ENCODE peak calls at places on chromosomes 11 and 22, in ten cellular contexts. B, X, E, I, Z, H, L, V, Q and A are unnamed samples.

GRCh38 chr11:107858217-107859070 is at the start of gene SLC35F2:
- DNase-seq in B (peak; percentile 77), X (peak; percentile 82), E (peak; percentile 90), I (peak; percentile 31), Z (peak; percentile 39), H (peak; percentile 55), L (peak; percentile 85), V (peak; percentile 94), Q (peak; percentile 89), A (peak; percentile 30)

GRCh38 chr22:47600791-47601400 is 838.4 kb downstream of the TBC1D22A start:
- DNase-seq in B (peak; percentile 21), X (no peak), E (no peak), I (no peak), Z (no peak), H (no peak), L (peak; percentile 26), V (no peak), Q (no peak), A (no peak)

GRCh38 chr11:35689081-35689996 is 26.8 kb downstream of the TRIM44 start:
- DNase-seq in B (no peak), X (no peak), E (no peak), I (no peak), Z (peak; percentile 77), H (no peak), L (no peak), V (no peak), Q (no peak), A (no peak)

GRCh38 chr11:96315476-96315875 is 27.5 kb downstream of the MAML2 start:
- DNase-seq in B (no peak), X (no peak), E (no peak), I (no peak), Z (no peak), H (no peak), L (no peak), V (no peak), Q (no peak), A (no peak)

GRCh38 chr22:18146389-18146753 is 3.6 kb upstream of the USP18 start:
- DNase-seq in B (no peak), X (no peak), E (no peak), I (no peak), Z (no peak), H (no peak), L (no peak), V (no peak), Q (no peak), A (no peak)

GRCh38 chr11:119319136-119319701 is 2.3 kb upstream of the MCAM start:
- DNase-seq in B (no peak), X (no peak), E (no peak), I (no peak), Z (no peak), H (no peak), L (no peak), V (no peak), Q (no peak), A (no peak)

GRCh38 chr11:75667831-75668507 is 869 bp downstream of the MAP6 start:
- DNase-seq in B (peak; percentile 79), X (peak; percentile 85), E (peak; percentile 87), I (peak; percentile 40), Z (no peak), H (peak; percentile 35), L (peak; percentile 81), V (peak; percentile 82), Q (peak; percentile 62), A (peak; percentile 17)

GRCh38 chr11:5476184-5476819 is 12.2 kb upstream of the OR52D1 start:
- DNase-seq in B (no peak), X (peak; percentile 72), E (no peak), I (peak; percentile 71), Z (peak; percentile 59), H (peak; percentile 52), L (no peak), V (no peak), Q (peak; percentile 46), A (peak; percentile 30)

GRCh38 chr11:20363149-20363499 is 390 bp upstream of the HTATIP2 start:
- DNase-seq in B (no peak), X (no peak), E (no peak), I (no peak), Z (no peak), H (no peak), L (no peak), V (no peak), Q (no peak), A (no peak)

GRCh38 chr22:37459211-37459610 is 27.0 kb downstream of the MFNG start:
- DNase-seq in B (no peak), X (no peak), E (no peak), I (peak; percentile 16), Z (no peak), H (no peak), L (no peak), V (no peak), Q (no peak), A (no peak)

GRCh38 chr11:58691675-58692074 is 40.1 kb downstream of the GLYAT start:
- DNase-seq in B (no peak), X (no peak), E (no peak), I (no peak), Z (no peak), H (no peak), L (no peak), V (no peak), Q (no peak), A (no peak)

GRCh38 chr11:12117200-12117995 is 7.0 kb downstream of the MICAL2 start:
- DNase-seq in B (peak; percentile 80), X (no peak), E (no peak), I (no peak), Z (peak; percentile 55), H (no peak), L (no peak), V (no peak), Q (no peak), A (no peak)

GRCh38 chr22:37802310-37803194 is 5.2 kb upstream of the GCAT start:
- DNase-seq in B (peak; percentile 83), X (peak; percentile 49), E (peak; percentile 89), I (no peak), Z (peak; percentile 63), H (no peak), L (peak; percentile 86), V (peak; percentile 86), Q (peak; percentile 33), A (no peak)

GRCh38 chr11:39365809-39366436 is 2093.5 kb downstream of the LRRC4C start:
- DNase-seq in B (no peak), X (no peak), E (no peak), I (peak; percentile 0), Z (no peak), H (no peak), L (no peak), V (no peak), Q (no peak), A (peak; percentile 8)

GRCh38 chr11:32110795-32111194 is 19.9 kb downstream of the RCN1 start:
- DNase-seq in B (no peak), X (no peak), E (no peak), I (no peak), Z (no peak), H (no peak), L (no peak), V (no peak), Q (no peak), A (no peak)

GRCh38 chr11:68741536-68741935 is 9.8 kb downstream of the TESMIN start:
- DNase-seq in B (no peak), X (no peak), E (no peak), I (no peak), Z (peak; percentile 29), H (no peak), L (no peak), V (no peak), Q (no peak), A (no peak)

DNA sequence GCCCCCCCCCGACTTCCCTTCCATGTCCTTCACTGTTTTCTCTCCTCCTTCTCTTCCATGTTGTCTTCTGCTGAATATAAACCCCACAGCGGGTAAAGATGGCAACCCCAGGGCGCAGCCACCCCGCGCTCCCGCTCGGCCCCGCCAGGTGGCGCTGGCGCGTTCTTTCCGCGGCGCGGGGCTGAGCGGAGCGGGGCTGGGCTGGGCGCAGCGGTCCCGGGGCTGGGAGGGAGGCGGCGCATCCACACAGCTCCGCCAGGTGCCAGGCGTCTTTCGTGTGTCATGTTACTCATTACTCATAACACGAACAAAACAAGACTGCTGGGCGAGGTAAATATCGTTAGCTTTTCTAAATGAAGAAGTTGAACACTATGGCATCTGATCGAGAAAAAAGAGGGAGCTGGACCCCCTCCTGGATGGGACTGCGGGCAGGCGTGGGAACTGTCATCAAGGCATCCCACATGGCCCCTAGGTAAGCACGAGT is 321.2 kb downstream of the NTM start:
- DNase-seq in B (no peak), X (peak; percentile 65), E (peak; percentile 54), I (peak; percentile 22), Z (peak; percentile 3), H (no peak), L (no peak), V (peak; percentile 82), Q (no peak), A (no peak)
- TF ChIP-seq CTCF in B (peak; percentile 43), X (peak; percentile 71), E (peak; percentile 42), I (peak; percentile 61), Z (peak; percentile 51), H (no peak), L (peak; percentile 44), V (peak; percentile 52), Q (no peak), A (peak; percentile 84)

DNA sequence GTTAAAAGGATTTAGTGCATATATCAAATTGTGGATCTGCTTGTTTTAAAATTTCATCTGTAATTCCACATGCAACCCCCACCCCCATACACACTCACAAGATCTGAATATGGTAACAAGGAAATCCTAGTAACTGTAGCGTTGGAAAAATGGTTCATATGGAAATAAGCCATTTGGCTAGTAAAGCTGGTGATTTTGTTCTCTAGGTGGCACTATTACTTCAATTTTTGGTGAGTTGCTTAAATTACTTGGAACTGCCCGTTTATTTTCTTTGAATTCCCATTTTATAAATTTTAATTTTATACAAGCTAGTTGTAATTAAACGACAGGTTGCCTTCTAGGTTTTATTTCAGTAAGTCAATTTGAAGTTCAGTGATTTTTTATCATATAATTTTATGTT is 5.3 kb downstream of the BDNF start:
- DNase-seq in B (no peak), X (no peak), E (no peak), I (peak; percentile 76), Z (no peak), H (no peak), L (no peak), V (no peak), Q (no peak), A (no peak)
- TF ChIP-seq CTCF in B (no peak), X (peak; percentile 41), E (no peak), I (peak; percentile 47), Z (peak; percentile 36), H (peak; percentile 68), L (no peak), V (no peak), Q (no peak), A (peak; percentile 65)

DNA sequence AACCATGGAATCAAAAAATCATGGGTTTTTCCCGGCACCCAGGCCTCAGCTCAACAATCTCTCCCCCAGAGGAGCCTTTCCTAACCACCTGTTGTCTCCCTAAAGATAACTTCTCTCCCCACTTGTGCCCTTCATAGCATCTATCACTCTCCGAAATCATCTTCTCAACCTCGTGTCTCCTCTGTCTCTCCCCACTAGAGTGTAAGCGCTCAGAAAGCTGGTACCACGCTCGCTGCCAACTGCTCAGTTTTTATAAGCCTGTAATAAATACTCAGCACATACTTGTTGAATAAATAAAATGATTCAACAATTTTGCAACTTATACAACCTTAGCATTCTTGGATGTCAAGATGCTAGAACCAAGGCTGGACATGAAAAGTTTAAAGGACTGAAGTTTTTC is 185.2 kb downstream of the BCR start:
- DNase-seq in B (no peak), X (no peak), E (no peak), I (no peak), Z (no peak), H (no peak), L (no peak), V (no peak), Q (no peak), A (no peak)
- TF ChIP-seq CTCF in B (no peak), X (no peak), E (no peak), I (no peak), Z (no peak), H (no peak), L (no peak), V (no peak), Q (no peak), A (no peak)

GRCh38 chr11:29518389-29519174 is 498.2 kb downstream of the KCNA4 start:
- DNase-seq in B (no peak), X (no peak), E (no peak), I (peak; percentile 27), Z (no peak), H (no peak), L (no peak), V (no peak), Q (no peak), A (no peak)
- TF ChIP-seq CTCF in B (no peak), X (peak; percentile 24), E (no peak), I (peak; percentile 27), Z (no peak), H (no peak), L (peak; percentile 23), V (peak; percentile 39), Q (no peak), A (no peak)